ENCODE peak calls at places on chromosomes 6 and 20, in nine cellular contexts. H, K, G, J, B, O, T, I and R are unnamed samples. For H3K9me3, the result is how much of the 10 kb centered on the place peaks cover.

GRCh38 chr6:135008072-135008940 is 46.3 kb downstream of the HBS1L start:
- DNase-seq in H (peak), K (no peak), G (no peak), J (no peak), B (peak), O (no peak), T (no peak), I (no peak), R (no peak)

GRCh38 chr6:151763303-151763702 is 44.2 kb upstream of the ESR1 start:
- DNase-seq in H (no peak), K (no peak), G (no peak), J (no peak), B (no peak), O (no peak), T (no peak), I (no peak), R (no peak)

GRCh38 chr6:87674286-87674685 is 27.7 kb downstream of the AKIRIN2 start:
- DNase-seq in H (no peak), K (no peak), G (no peak), J (no peak), B (no peak), O (no peak), T (no peak), I (no peak), R (no peak)

GRCh38 chr20:14478126-14478525 is 140.7 kb upstream of the FLRT3 start:
- DNase-seq in H (no peak), K (no peak), G (no peak), J (no peak), B (no peak), O (no peak), T (no peak), I (no peak), R (no peak)

GRCh38 chr6:1834641-1835516 is 225.2 kb downstream of the FOXC1 start:
- DNase-seq in H (no peak), K (no peak), G (no peak), J (no peak), B (no peak), O (no peak), T (no peak), I (no peak), R (no peak)

GRCh38 chr6:36911946-36912555 is 26.3 kb downstream of the C6orf89 start:
- DNase-seq in H (no peak), K (no peak), G (no peak), J (no peak), B (no peak), O (no peak), T (no peak), I (no peak), R (no peak)

GRCh38 chr20:48686238-48687096 is 141.3 kb downstream of the PREX1 start:
- DNase-seq in H (peak), K (peak), G (no peak), J (no peak), B (no peak), O (no peak), T (no peak), I (no peak), R (no peak)

GRCh38 chr6:130431346-130431745 is 65.5 kb downstream of the TMEM200A start:
- DNase-seq in H (no peak), K (no peak), G (no peak), J (no peak), B (no peak), O (no peak), T (no peak), I (no peak), R (no peak)

GRCh38 chr6:22470454-22471368 is 98.7 kb upstream of the HDGFL1 start:
- DNase-seq in H (peak), K (peak), G (no peak), J (peak), B (no peak), O (peak), T (peak), I (no peak), R (no peak)

GRCh38 chr6:139135578-139136545 is 982 bp downstream of the HECA start:
- DNase-seq in H (peak), K (peak), G (no peak), J (peak), B (peak), O (peak), T (peak), I (no peak), R (peak)

GRCh38 chr6:168128631-168129291 is 49.7 kb upstream of the FRMD1 start:
- DNase-seq in H (no peak), K (no peak), G (no peak), J (no peak), B (no peak), O (no peak), T (no peak), I (no peak), R (no peak)
- H3K9me3 ChIP-seq in H (under half), K (under half), G (under half), J (under half), B (under half), O (under half), T (under half), I (under half), R (under half)

GRCh38 chr20:41316602-41317535 is 662 bp downstream of the ZHX3 start:
- DNase-seq in H (peak), K (peak), G (no peak), J (peak), B (peak), O (peak), T (peak), I (peak), R (peak)
- H3K4me3 ChIP-seq in H (peak), K (peak), G (peak), J (peak), B (peak), O (peak), T (peak), I (peak), R (peak)

GRCh38 chr6:45892196-45892595 is 123.5 kb downstream of the CLIC5 start:
- DNase-seq in H (no peak), K (no peak), G (no peak), J (no peak), B (no peak), O (no peak), T (no peak), I (no peak), R (no peak)

GRCh38 chr6:45881705-45882435 is 133.8 kb downstream of the CLIC5 start:
- DNase-seq in H (no peak), K (no peak), G (no peak), J (no peak), B (no peak), O (no peak), T (no peak), I (no peak), R (no peak)

GRCh38 chr6:45884336-45884735 is 131.3 kb downstream of the CLIC5 start:
- DNase-seq in H (no peak), K (no peak), G (no peak), J (no peak), B (no peak), O (no peak), T (no peak), I (no peak), R (no peak)

GRCh38 chr6:45882671-45883070 is 133.0 kb downstream of the CLIC5 start:
- DNase-seq in H (no peak), K (no peak), G (no peak), J (no peak), B (no peak), O (no peak), T (no peak), I (no peak), R (no peak)

GRCh38 chr6:45886776-45887175 is 128.9 kb downstream of the CLIC5 start:
- DNase-seq in H (no peak), K (no peak), G (no peak), J (no peak), B (no peak), O (no peak), T (no peak), I (no peak), R (no peak)
- H3K9me3 ChIP-seq in H (under half), K (under half), G (under half), J (under half), B (under half), O (under half), T (under half), I (under half), R (under half)

GRCh38 chr6:31545291-31545690 is 1.1 kb downstream of the ATP6V1G2 start:
- DNase-seq in H (no peak), K (no peak), G (no peak), J (no peak), B (no peak), O (no peak), T (no peak), I (no peak), R (no peak)
- H3K4me3 ChIP-seq in H (no peak), K (peak), G (no peak), J (no peak), B (no peak), O (no peak), T (no peak), I (peak), R (no peak)